ENCODE peak calls at places on chromosomes 16 and 17, in nine cellular contexts. T, G, W, J, I, A, E, X and Z are unnamed samples.

GRCh38 chr17:4536259-4536741 is 18.9 kb downstream of the MYBBP1A start:
- DNase-seq in T (no peak), J (no peak), A (peak), G (no peak), I (no peak), X (no peak), E (no peak), W (no peak), Z (no peak)

GRCh38 chr17:79007504-79008381 is 1.8 kb downstream of the CANT1 start:
- DNase-seq in I (no peak), W (no peak), X (no peak), G (no peak), A (no peak), T (peak), E (no peak), J (no peak), Z (no peak)

GRCh38 chr16:798666-799065 is 1.9 kb downstream of the GNG13 start:
- DNase-seq in E (no peak), A (no peak), I (no peak), W (no peak), X (no peak), T (no peak), J (no peak), G (no peak), Z (no peak)

GRCh38 chr17:71709974-71710373 is 410.8 kb upstream of the SOX9 start:
- DNase-seq in J (no peak), G (no peak), E (peak), T (no peak), I (peak), X (no peak), A (no peak), W (no peak), Z (no peak)

GRCh38 chr16:75761111-75761510 is 34.8 kb upstream of the CPHXL start:
- DNase-seq in J (no peak), G (peak), T (no peak), X (no peak), I (peak), E (peak), W (no peak), A (peak), Z (no peak)

GRCh38 chr16:17416461-17417221 is 54.1 kb downstream of the XYLT1 start:
- DNase-seq in E (peak), I (no peak), X (no peak), W (no peak), G (no peak), T (no peak), A (peak), J (peak), Z (no peak)

GRCh38 chr17:3770471-3770870 is 30.5 kb downstream of the ITGAE start:
- DNase-seq in G (no peak), E (no peak), A (no peak), I (no peak), X (no peak), J (no peak), T (no peak), W (no peak), Z (no peak)

GRCh38 chr17:76345377-76345945 is 8.3 kb downstream of the PRPSAP1 start:
- DNase-seq in T (no peak), I (no peak), E (peak), A (no peak), G (no peak), W (no peak), J (no peak), X (no peak), Z (no peak)

GRCh38 chr17:60422162-60422665 is at the start of gene CHCT1:
- DNase-seq in I (no peak), G (no peak), T (no peak), A (no peak), E (no peak), W (no peak), J (no peak), X (no peak), Z (no peak)

GRCh38 chr16:70784692-70785317 is 16.2 kb downstream of the VAC14 start:
- DNase-seq in G (no peak), X (no peak), J (no peak), E (no peak), T (no peak), A (no peak), W (no peak), I (no peak), Z (no peak)

GRCh38 chr16:12500771-12501170 is 302.9 kb downstream of the CPPED1 start:
- DNase-seq in X (peak), J (no peak), E (no peak), W (no peak), A (no peak), I (no peak), G (no peak), T (no peak), Z (peak)

GRCh38 chr16:60558936-60559335 is 1477.3 kb downstream of the CDH8 start:
- DNase-seq in I (no peak), A (no peak), G (no peak), J (no peak), E (no peak), X (no peak), W (no peak), T (no peak), Z (no peak)

GRCh38 chr16:68592466-68593337 is 52.4 kb upstream of the CDH3 start:
- DNase-seq in J (peak), I (no peak), A (peak), E (no peak), G (no peak), X (no peak), T (no peak), W (no peak), Z (no peak)

GRCh38 chr17:76683011-76683755 is 27.6 kb downstream of the MXRA7 start:
- DNase-seq in E (no peak), T (no peak), W (no peak), A (peak), X (no peak), J (no peak), G (no peak), I (no peak), Z (no peak)

GRCh38 chr16:17396762-17397498 is 73.8 kb downstream of the XYLT1 start:
- DNase-seq in T (no peak), I (no peak), X (peak), G (no peak), J (peak), W (no peak), A (peak), E (peak), Z (peak)

GRCh38 chr17:4903051-4903818 is at the start of gene CHRNE:
- DNase-seq in T (peak), J (peak), X (peak), W (peak), E (peak), A (peak), I (peak), G (peak), Z (peak)

GRCh38 chr16:85437161-85438052 is 175.7 kb upstream of the GSE1 start:
- DNase-seq in G (no peak), J (peak), T (no peak), X (peak), E (no peak), I (no peak), W (no peak), A (no peak), Z (peak)

GRCh38 chr17:12973496-12974318 is 44.1 kb downstream of the ELAC2 start:
- DNase-seq in J (no peak), I (no peak), G (no peak), W (no peak), T (no peak), A (no peak), E (no peak), X (no peak), Z (no peak)

GRCh38 chr16:13186813-13187212 is 285.4 kb downstream of the SHISA9 start:
- DNase-seq in G (peak), E (no peak), J (no peak), X (no peak), W (no peak), T (no peak), A (peak), I (no peak), Z (no peak)

GRCh38 chr17:50425682-50426471 is at the start of gene ACSF2:
- DNase-seq in T (peak), W (peak), J (peak), X (peak), I (no peak), E (peak), G (peak), A (peak), Z (peak)

GRCh38 chr17:27322690-27323508 is 29.0 kb downstream of the WSB1 start:
- DNase-seq in G (no peak), T (no peak), W (no peak), E (no peak), A (no peak), I (no peak), J (no peak), X (no peak), Z (no peak)

GRCh38 chr17:66654341-66654740 is 180.6 kb upstream of the CACNG5 start:
- DNase-seq in E (peak), I (no peak), J (peak), A (peak), X (no peak), G (peak), T (no peak), W (no peak), Z (no peak)

GRCh38 chr16:69711115-69711740 is 15.1 kb downstream of the NQO1 start:
- DNase-seq in A (peak), E (no peak), J (peak), W (no peak), T (no peak), I (peak), X (peak), G (peak), Z (peak)

GRCh38 chr16:77877712-77878111 is 89.3 kb downstream of the VAT1L start:
- DNase-seq in E (peak), I (peak), W (no peak), J (peak), T (no peak), A (peak), X (no peak), G (peak), Z (no peak)

GRCh38 chr17:41002814-41003213 is 3.1 kb upstream of the KRTAP3-2 start:
- DNase-seq in I (no peak), A (peak), T (no peak), E (no peak), G (peak), W (no peak), J (peak), X (no peak), Z (no peak)

GRCh38 chr16:47657977-47658376 is 196.8 kb downstream of the PHKB start:
- DNase-seq in I (no peak), W (no peak), A (no peak), G (no peak), X (no peak), T (no peak), J (no peak), E (no peak), Z (no peak)

GRCh38 chr16:67900156-67900555 is 7.1 kb downstream of the PSKH1 start:
- DNase-seq in J (no peak), I (no peak), W (no peak), E (no peak), T (no peak), X (no peak), A (no peak), G (no peak), Z (no peak)

GRCh38 chr16:82967424-82967823 is 340.7 kb downstream of the CDH13 start:
- DNase-seq in X (no peak), J (no peak), W (no peak), G (no peak), T (no peak), A (no peak), E (no peak), I (no peak), Z (no peak)

GRCh38 chr16:28937222-28937876 is 5.6 kb downstream of the CD19 start:
- DNase-seq in E (no peak), J (no peak), I (no peak), G (no peak), T (no peak), W (no peak), X (no peak), A (no peak), Z (no peak)

GRCh38 chr16:84917492-84917891 is 93.8 kb downstream of the ZDHHC7 start:
- DNase-seq in J (no peak), T (no peak), E (no peak), A (no peak), G (no peak), X (no peak), W (no peak), I (no peak), Z (no peak)

GRCh38 chr16:50146479-50147435 is 6.3 kb upstream of the TENT4B start:
- DNase-seq in I (no peak), G (peak), W (no peak), J (no peak), E (no peak), X (no peak), T (no peak), A (no peak), Z (no peak)
- TF ChIP-seq CTCF in I (no peak), G (no peak), W (no peak), J (no peak), E (no peak), X (no peak), T (no peak), A (no peak), Z (no peak)

GRCh38 chr16:66695935-66696668 is 441 bp downstream of the CMTM4 start:
- DNase-seq in W (peak), I (no peak), G (peak), E (no peak), X (peak), J (no peak), A (no peak), T (peak), Z (peak)

GRCh38 chr16:66699898-66700297 is 3.4 kb upstream of the CMTM4 start:
- DNase-seq in W (no peak), A (no peak), J (no peak), G (no peak), E (no peak), I (no peak), X (no peak), T (no peak), Z (no peak)

GRCh38 chr16:66698046-66698445 is 1.5 kb upstream of the CMTM4 start:
- DNase-seq in T (no peak), G (no peak), I (no peak), X (no peak), A (no peak), E (no peak), J (no peak), W (no peak), Z (no peak)

GRCh38 chr16:66695474-66695934 is 1.0 kb downstream of the CMTM4 start:
- DNase-seq in W (no peak), T (no peak), J (no peak), E (no peak), X (no peak), A (no peak), I (no peak), G (no peak), Z (no peak)

GRCh38 chr16:66696669-66697630 is at the start of gene CMTM4:
- DNase-seq in W (peak), J (peak), I (peak), T (peak), X (peak), E (peak), G (peak), A (peak), Z (peak)
- TF ChIP-seq CTCF in W (peak), J (peak), I (peak), T (no peak), X (no peak), E (no peak), G (peak), A (no peak), Z (no peak)

DNA sequence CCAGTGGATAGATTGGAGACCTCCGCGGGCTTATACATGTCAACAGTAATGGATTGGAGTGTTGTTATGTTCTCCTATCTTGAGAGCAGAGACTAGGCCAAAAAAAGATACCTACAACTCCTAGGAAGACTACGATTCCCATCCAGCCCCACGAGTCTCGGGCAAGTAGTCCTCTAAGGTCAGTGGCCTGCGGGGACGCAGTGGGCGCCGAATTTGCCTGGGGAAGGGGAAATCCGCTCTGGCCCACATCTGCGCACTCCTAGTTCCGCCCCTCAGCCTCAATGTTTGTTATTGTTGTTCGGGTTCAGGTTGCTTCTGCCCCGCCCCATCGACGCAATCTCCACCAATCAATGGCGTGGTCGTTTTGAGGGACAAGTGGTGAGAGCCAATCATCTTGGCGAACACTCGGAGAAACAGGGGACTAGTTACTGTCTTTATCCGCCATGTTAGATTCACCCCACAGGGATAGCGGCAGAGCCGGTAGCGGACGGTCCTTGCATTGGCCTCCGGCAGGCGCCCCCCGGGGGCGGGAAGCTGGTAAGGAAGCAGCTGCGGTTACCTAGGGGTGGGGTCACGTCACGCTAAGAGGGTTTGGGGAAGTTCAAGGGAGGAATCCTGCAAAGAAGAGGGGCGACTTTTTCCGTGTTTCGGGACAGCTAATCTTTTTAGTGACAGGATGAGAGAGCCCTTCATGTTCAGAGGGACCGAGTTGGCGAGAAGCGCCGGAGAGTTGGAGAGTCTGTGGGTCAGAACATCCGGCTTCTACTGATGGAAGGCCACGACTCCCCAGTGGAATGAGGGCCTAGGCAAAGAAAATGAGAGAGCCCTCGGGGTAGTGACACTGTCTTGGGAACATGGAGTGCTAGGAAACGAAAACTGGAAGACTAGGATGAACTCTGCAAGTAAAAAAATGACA is at the start of gene NBR1:
- DNase-seq in W (peak), I (peak), J (peak), X (peak), G (peak), A (peak), E (peak), T (peak), Z (peak)
- TF ChIP-seq CTCF in W (peak), I (no peak), J (peak), X (no peak), G (no peak), A (no peak), E (peak), T (peak), Z (no peak)

GRCh38 chr17:33653389-33653788 is 360.3 kb upstream of the ASIC2 start:
- DNase-seq in G (no peak), T (no peak), A (no peak), E (no peak), I (no peak), X (no peak), W (no peak), J (no peak), Z (no peak)

GRCh38 chr17:33651631-33652030 is 358.5 kb upstream of the ASIC2 start:
- DNase-seq in G (peak), T (no peak), E (peak), J (no peak), A (peak), I (no peak), X (no peak), W (no peak), Z (no peak)

GRCh38 chr17:33642002-33642401 is 348.9 kb upstream of the ASIC2 start:
- DNase-seq in J (no peak), T (no peak), I (no peak), A (no peak), W (no peak), E (no peak), G (no peak), X (no peak), Z (no peak)

GRCh38 chr17:33647976-33648375 is 354.9 kb upstream of the ASIC2 start:
- DNase-seq in E (peak), A (peak), X (no peak), G (peak), J (peak), T (no peak), W (no peak), I (no peak), Z (peak)
- TF ChIP-seq CTCF in E (peak), A (peak), X (no peak), G (peak), J (peak), T (no peak), W (peak), I (peak), Z (no peak)

DNA sequence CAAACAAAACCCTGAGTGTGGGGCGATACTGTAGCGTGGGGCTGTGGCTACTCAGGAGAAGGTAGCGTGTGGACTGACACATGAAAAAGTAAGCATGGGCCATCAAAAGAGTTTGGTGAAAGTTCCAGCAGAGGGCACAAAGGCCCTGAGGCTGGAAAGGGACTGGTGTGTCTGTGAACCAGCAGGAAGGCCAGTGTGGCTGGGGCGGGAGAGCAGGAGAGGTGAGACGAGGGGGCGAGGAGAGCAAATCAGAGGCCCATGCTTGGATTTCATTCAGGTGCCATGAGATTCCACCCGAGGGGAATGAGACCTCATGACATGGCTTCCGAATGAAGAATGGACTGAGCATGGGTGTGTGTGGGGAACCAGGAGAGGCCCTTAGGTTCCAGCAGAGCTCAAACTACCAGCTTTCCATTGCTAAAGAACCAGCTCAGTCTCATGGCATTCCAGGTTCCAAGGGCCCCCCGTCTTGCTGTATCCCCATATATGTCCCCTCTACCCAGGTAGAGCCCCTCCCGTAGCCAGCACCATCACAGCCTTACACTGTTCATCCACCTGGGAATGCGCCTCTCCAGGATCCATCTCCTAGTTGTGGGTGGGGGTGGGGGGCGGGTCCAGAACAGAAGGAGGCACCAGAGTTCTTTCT is 31.1 kb downstream of the TRPV2 start:
- DNase-seq in G (no peak), X (no peak), W (no peak), J (no peak), A (no peak), I (no peak), E (no peak), T (no peak), Z (no peak)
- TF ChIP-seq CTCF in G (no peak), X (no peak), W (no peak), J (peak), A (peak), I (peak), E (no peak), T (no peak), Z (no peak)

GRCh38 chr17:39677072-39677471 is 8.8 kb downstream of the PNMT start:
- DNase-seq in X (no peak), T (no peak), E (no peak), I (no peak), J (no peak), A (no peak), W (no peak), G (no peak), Z (peak)

GRCh38 chr17:39676198-39676819 is 8.1 kb downstream of the PNMT start:
- DNase-seq in J (no peak), W (no peak), E (no peak), X (peak), I (no peak), T (peak), A (no peak), G (no peak), Z (peak)

GRCh38 chr17:39679521-39680192 is 8.2 kb downstream of the PGAP3 start:
- DNase-seq in X (peak), G (no peak), A (no peak), T (no peak), J (no peak), E (no peak), W (no peak), I (no peak), Z (peak)

GRCh38 chr17:39677581-39678339 is 9.5 kb downstream of the PNMT start:
- DNase-seq in I (no peak), G (no peak), X (no peak), A (no peak), T (peak), J (no peak), E (no peak), W (no peak), Z (peak)

GRCh38 chr17:39678340-39679116 is 9.3 kb downstream of the PGAP3 start:
- DNase-seq in X (peak), T (peak), I (no peak), G (no peak), A (no peak), J (no peak), E (no peak), W (no peak), Z (peak)
- TF ChIP-seq CTCF in X (no peak), T (no peak), I (no peak), G (no peak), A (no peak), J (no peak), E (no peak), W (no peak), Z (no peak)